ENCODE peak calls at places on chromosome 1, in seven cellular contexts. One of them, this sample, is unnamed.

GRCh38 chr1:172940170-172940855 is 110.4 kb downstream of the TNFSF18 start:
- DNase-seq in lung: no peak
- DNase-seq in GM12864: no peak
- DNase-seq in neural progenitor cell: no peak
- DNase-seq in fibroblast of pulmonary artery: peak
- DNase-seq in keratinocyte: no peak
- DNase-seq in thoracic aorta: no peak
- DNase-seq in this sample: no peak

GRCh38 chr1:45767035-45767434 is 16.6 kb upstream of the IPP start:
- DNase-seq in keratinocyte: no peak
- DNase-seq in thoracic aorta: no peak
- DNase-seq in GM12864: no peak
- DNase-seq in neural progenitor cell: no peak
- DNase-seq in lung: no peak
- DNase-seq in fibroblast of pulmonary artery: peak
- DNase-seq in this sample: peak

GRCh38 chr1:147837129-147837776 is 65.3 kb upstream of the GJA8 start:
- DNase-seq in fibroblast of pulmonary artery: no peak
- DNase-seq in neural progenitor cell: peak
- DNase-seq in GM12864: no peak
- DNase-seq in lung: no peak
- DNase-seq in keratinocyte: no peak
- DNase-seq in thoracic aorta: no peak
- DNase-seq in this sample: no peak

GRCh38 chr1:4931486-4931885 is 277.1 kb downstream of the AJAP1 start:
- DNase-seq in thoracic aorta: no peak
- DNase-seq in keratinocyte: no peak
- DNase-seq in lung: no peak
- DNase-seq in GM12864: no peak
- DNase-seq in fibroblast of pulmonary artery: no peak
- DNase-seq in neural progenitor cell: no peak
- DNase-seq in this sample: no peak

GRCh38 chr1:248786106-248786665 is 30.6 kb upstream of the LYPD8 start:
- DNase-seq in fibroblast of pulmonary artery: no peak
- DNase-seq in keratinocyte: no peak
- DNase-seq in lung: no peak
- DNase-seq in GM12864: no peak
- DNase-seq in thoracic aorta: no peak
- DNase-seq in neural progenitor cell: no peak
- DNase-seq in this sample: no peak

GRCh38 chr1:214643032-214643431 is 40.0 kb downstream of the CENPF start:
- DNase-seq in neural progenitor cell: no peak
- DNase-seq in thoracic aorta: no peak
- DNase-seq in keratinocyte: no peak
- DNase-seq in GM12864: no peak
- DNase-seq in fibroblast of pulmonary artery: no peak
- DNase-seq in lung: no peak
- DNase-seq in this sample: no peak

GRCh38 chr1:20552728-20553571 is 577 bp downstream of the FAM43B start:
- DNase-seq in lung: no peak
- DNase-seq in GM12864: no peak
- DNase-seq in neural progenitor cell: peak
- DNase-seq in thoracic aorta: no peak
- DNase-seq in fibroblast of pulmonary artery: peak
- DNase-seq in keratinocyte: no peak
- DNase-seq in this sample: peak

GRCh38 chr1:47388548-47389238 is 27.4 kb upstream of the FOXE3 start:
- DNase-seq in neural progenitor cell: peak
- DNase-seq in thoracic aorta: no peak
- DNase-seq in GM12864: peak
- DNase-seq in keratinocyte: no peak
- DNase-seq in fibroblast of pulmonary artery: peak
- DNase-seq in lung: peak
- DNase-seq in this sample: peak

GRCh38 chr1:28123461-28123961 is 35.1 kb upstream of the EYA3 start:
- DNase-seq in fibroblast of pulmonary artery: peak
- DNase-seq in GM12864: no peak
- DNase-seq in keratinocyte: no peak
- DNase-seq in neural progenitor cell: no peak
- DNase-seq in thoracic aorta: no peak
- DNase-seq in lung: no peak
- DNase-seq in this sample: peak

GRCh38 chr1:61227857-61228557 is 145.6 kb downstream of the NFIA start:
- DNase-seq in neural progenitor cell: no peak
- DNase-seq in lung: no peak
- DNase-seq in thoracic aorta: no peak
- DNase-seq in keratinocyte: no peak
- DNase-seq in GM12864: no peak
- DNase-seq in fibroblast of pulmonary artery: no peak
- DNase-seq in this sample: peak

GRCh38 chr1:29670752-29671151 is 434.4 kb downstream of the PTPRU start:
- DNase-seq in keratinocyte: no peak
- DNase-seq in GM12864: no peak
- DNase-seq in fibroblast of pulmonary artery: no peak
- DNase-seq in thoracic aorta: no peak
- DNase-seq in neural progenitor cell: no peak
- DNase-seq in lung: peak
- DNase-seq in this sample: no peak

GRCh38 chr1:119291611-119292206 is 76.9 kb upstream of the HAO2 start:
- DNase-seq in fibroblast of pulmonary artery: no peak
- DNase-seq in keratinocyte: no peak
- DNase-seq in thoracic aorta: no peak
- DNase-seq in neural progenitor cell: no peak
- DNase-seq in GM12864: no peak
- DNase-seq in lung: no peak
- DNase-seq in this sample: no peak

GRCh38 chr1:46131727-46132528 is 501 bp downstream of the PIK3R3 start:
- DNase-seq in neural progenitor cell: peak
- DNase-seq in lung: peak
- DNase-seq in fibroblast of pulmonary artery: peak
- DNase-seq in thoracic aorta: no peak
- DNase-seq in GM12864: no peak
- DNase-seq in keratinocyte: no peak
- DNase-seq in this sample: peak

GRCh38 chr1:202697038-202697437 is 13.2 kb downstream of the SYT2 start:
- DNase-seq in lung: no peak
- DNase-seq in thoracic aorta: no peak
- DNase-seq in fibroblast of pulmonary artery: no peak
- DNase-seq in neural progenitor cell: no peak
- DNase-seq in keratinocyte: no peak
- DNase-seq in GM12864: no peak
- DNase-seq in this sample: no peak

GRCh38 chr1:67682659-67683197 is 2.3 kb upstream of the GADD45A start:
- DNase-seq in keratinocyte: no peak
- DNase-seq in neural progenitor cell: no peak
- DNase-seq in thoracic aorta: no peak
- DNase-seq in lung: no peak
- DNase-seq in GM12864: no peak
- DNase-seq in fibroblast of pulmonary artery: peak
- DNase-seq in this sample: peak

GRCh38 chr1:227944066-227944930 is 3.4 kb downstream of the WNT9A start:
- DNase-seq in keratinocyte: no peak
- DNase-seq in thoracic aorta: no peak
- DNase-seq in lung: no peak
- DNase-seq in neural progenitor cell: no peak
- DNase-seq in fibroblast of pulmonary artery: no peak
- DNase-seq in GM12864: no peak
- DNase-seq in this sample: peak

GRCh38 chr1:54474500-54475235 is 68.5 kb upstream of the SSBP3 start:
- DNase-seq in lung: no peak
- DNase-seq in fibroblast of pulmonary artery: no peak
- DNase-seq in GM12864: no peak
- DNase-seq in neural progenitor cell: peak
- DNase-seq in keratinocyte: no peak
- DNase-seq in thoracic aorta: no peak
- DNase-seq in this sample: no peak

GRCh38 chr1:225697437-225697836 is 44.5 kb upstream of the ENAH start:
- DNase-seq in keratinocyte: no peak
- DNase-seq in fibroblast of pulmonary artery: no peak
- DNase-seq in lung: no peak
- DNase-seq in neural progenitor cell: no peak
- DNase-seq in GM12864: no peak
- DNase-seq in thoracic aorta: no peak
- DNase-seq in this sample: no peak

GRCh38 chr1:101474039-101474665 is 237.3 kb downstream of the S1PR1 start:
- DNase-seq in keratinocyte: no peak
- DNase-seq in lung: no peak
- DNase-seq in thoracic aorta: no peak
- DNase-seq in fibroblast of pulmonary artery: no peak
- DNase-seq in GM12864: no peak
- DNase-seq in neural progenitor cell: peak
- DNase-seq in this sample: peak

GRCh38 chr1:119442756-119443155 is 27.8 kb downstream of the HSD3B2 start:
- DNase-seq in fibroblast of pulmonary artery: no peak
- DNase-seq in GM12864: no peak
- DNase-seq in lung: no peak
- DNase-seq in thoracic aorta: no peak
- DNase-seq in neural progenitor cell: no peak
- DNase-seq in keratinocyte: no peak
- DNase-seq in this sample: no peak

GRCh38 chr1:118987431-118988185 is 535 bp downstream of the TBX15 start:
- DNase-seq in fibroblast of pulmonary artery: no peak
- DNase-seq in GM12864: no peak
- DNase-seq in lung: no peak
- DNase-seq in thoracic aorta: no peak
- DNase-seq in neural progenitor cell: peak
- DNase-seq in keratinocyte: no peak
- DNase-seq in this sample: no peak

GRCh38 chr1:23276531-23276930 is 59.2 kb upstream of the HTR1D start:
- DNase-seq in GM12864: no peak
- DNase-seq in lung: no peak
- DNase-seq in neural progenitor cell: no peak
- DNase-seq in fibroblast of pulmonary artery: no peak
- DNase-seq in keratinocyte: no peak
- DNase-seq in thoracic aorta: no peak
- DNase-seq in this sample: no peak

DNA sequence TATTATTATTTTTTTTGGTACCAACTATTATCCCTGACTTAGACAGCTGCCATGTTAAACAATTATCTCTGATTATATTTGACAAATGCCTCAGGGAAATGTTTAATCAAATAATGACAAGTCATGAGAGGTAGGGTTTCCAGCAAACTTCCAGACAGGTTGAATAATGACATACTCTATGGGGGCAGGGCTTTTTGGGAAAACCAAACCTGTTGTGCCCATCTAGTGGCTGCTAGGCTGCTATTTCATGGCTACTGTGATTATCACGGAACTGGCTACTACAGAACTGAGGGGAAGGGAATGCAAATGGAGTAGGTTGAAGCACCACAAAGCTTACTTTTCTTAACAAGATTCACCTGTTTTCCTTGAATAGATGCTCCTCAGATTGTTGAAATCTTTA is 77.6 kb downstream of the DUSP10 start:
- DNase-seq in lung: no peak
- DNase-seq in thoracic aorta: no peak
- DNase-seq in fibroblast of pulmonary artery: no peak
- DNase-seq in GM12864: no peak
- DNase-seq in neural progenitor cell: peak
- DNase-seq in keratinocyte: no peak
- DNase-seq in this sample: no peak
- TF ChIP-seq CTCF in lung: no peak
- TF ChIP-seq CTCF in thoracic aorta: no peak
- TF ChIP-seq CTCF in fibroblast of pulmonary artery: no peak
- TF ChIP-seq CTCF in GM12864: no peak
- TF ChIP-seq CTCF in neural progenitor cell: no peak
- TF ChIP-seq CTCF in keratinocyte: no peak
- TF ChIP-seq CTCF in this sample: no peak

DNA sequence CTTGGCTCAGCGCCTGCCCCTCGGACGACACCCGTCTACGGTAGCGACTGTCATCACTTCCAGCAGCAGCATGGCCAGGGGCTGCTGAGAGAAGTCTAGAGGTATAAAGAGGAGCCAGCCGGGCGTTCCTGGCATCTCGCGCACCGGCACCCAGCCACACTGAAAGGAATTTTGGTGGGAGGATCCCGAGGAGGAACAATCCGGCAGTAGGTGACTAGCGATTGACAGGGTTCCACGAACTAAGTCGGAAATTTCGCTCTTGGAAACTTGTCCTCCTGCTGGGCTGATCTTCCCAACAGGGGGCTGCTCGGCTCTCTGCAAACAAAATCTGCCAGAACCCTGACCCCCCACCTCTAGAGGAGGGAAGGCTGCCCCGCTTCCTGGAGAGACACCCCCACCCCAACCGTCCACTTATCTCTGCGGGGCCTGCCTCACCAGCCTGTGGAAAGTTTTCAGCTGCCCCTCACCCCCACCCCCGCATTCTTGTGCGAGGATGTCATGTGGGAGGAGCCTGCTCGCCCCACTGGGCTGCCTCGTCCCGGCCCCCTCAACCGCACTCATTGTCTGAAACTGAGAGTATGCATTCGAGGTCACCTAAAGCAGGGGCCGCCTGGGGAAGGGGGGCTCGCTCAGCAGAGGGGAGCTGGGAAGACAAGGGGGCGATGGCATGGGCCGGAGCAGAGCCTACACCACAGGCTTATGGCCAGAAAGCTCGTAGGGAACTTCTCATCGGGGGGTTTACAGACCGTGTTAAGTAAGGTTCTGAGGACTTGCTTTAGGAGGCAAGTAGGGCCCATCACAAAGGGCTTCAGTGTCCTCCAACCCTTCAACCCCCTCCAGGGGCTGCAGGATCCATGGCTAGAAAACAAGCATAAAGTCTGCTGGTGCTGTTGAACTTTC is 9.6 kb downstream of the EPHA2 start:
- DNase-seq in thoracic aorta: no peak
- DNase-seq in GM12864: no peak
- DNase-seq in keratinocyte: no peak
- DNase-seq in lung: peak
- DNase-seq in neural progenitor cell: peak
- DNase-seq in fibroblast of pulmonary artery: peak
- DNase-seq in this sample: peak
- H3K4me3 ChIP-seq in thoracic aorta: peak
- H3K4me3 ChIP-seq in GM12864: no peak
- H3K4me3 ChIP-seq in keratinocyte: peak
- H3K4me3 ChIP-seq in lung: no peak
- H3K4me3 ChIP-seq in neural progenitor cell: peak
- H3K4me3 ChIP-seq in fibroblast of pulmonary artery: peak
- H3K4me3 ChIP-seq in this sample: peak

GRCh38 chr1:1619917-1620361 is 4.6 kb downstream of the MIB2 start:
- DNase-seq in GM12864: no peak
- DNase-seq in keratinocyte: no peak
- DNase-seq in fibroblast of pulmonary artery: no peak
- DNase-seq in thoracic aorta: no peak
- DNase-seq in lung: no peak
- DNase-seq in neural progenitor cell: no peak
- DNase-seq in this sample: no peak
- TF ChIP-seq CTCF in GM12864: peak
- TF ChIP-seq CTCF in keratinocyte: peak
- TF ChIP-seq CTCF in fibroblast of pulmonary artery: peak
- TF ChIP-seq CTCF in thoracic aorta: no peak
- TF ChIP-seq CTCF in lung: no peak
- TF ChIP-seq CTCF in neural progenitor cell: peak
- TF ChIP-seq CTCF in this sample: peak

DNA sequence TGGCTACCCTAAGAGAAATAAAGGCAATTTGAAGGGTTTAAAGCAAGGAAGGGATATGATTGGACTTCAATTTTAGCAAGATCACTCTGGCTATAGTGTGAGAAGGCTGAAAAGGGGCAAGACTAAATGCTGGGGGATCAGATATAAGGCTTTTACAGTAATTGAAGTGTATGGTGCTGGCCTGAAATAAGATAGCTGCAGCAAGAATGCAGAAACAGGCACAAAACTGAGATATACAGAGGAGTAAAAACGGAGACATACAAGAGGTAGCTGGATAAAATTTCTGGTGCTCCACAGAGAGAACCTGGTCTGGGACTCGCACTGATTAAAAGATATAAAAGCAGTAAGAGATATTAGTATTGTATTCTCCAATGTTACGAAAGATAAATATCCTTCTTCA is 92.0 kb downstream of the DENND1B start:
- DNase-seq in lung: no peak
- DNase-seq in thoracic aorta: no peak
- DNase-seq in fibroblast of pulmonary artery: no peak
- DNase-seq in neural progenitor cell: no peak
- DNase-seq in GM12864: no peak
- DNase-seq in keratinocyte: no peak
- DNase-seq in this sample: no peak
- H3K4me3 ChIP-seq in lung: no peak
- H3K4me3 ChIP-seq in thoracic aorta: no peak
- H3K4me3 ChIP-seq in fibroblast of pulmonary artery: no peak
- H3K4me3 ChIP-seq in neural progenitor cell: no peak
- H3K4me3 ChIP-seq in GM12864: no peak
- H3K4me3 ChIP-seq in keratinocyte: no peak
- H3K4me3 ChIP-seq in this sample: no peak

This sample was measured in fibroblast of mammary gland.